ENCODE peak calls at places on chromosomes 1 and 21, in nine cellular contexts. F is GM06990, U is IMR-90, V is uterus, O is lower lobe of right lung, G is mesothelial cell of epicardium, H is mammary epithelial cell, C is nephron progenitor cell, J is breast epithelium. D is an unnamed sample.

GRCh38 chr1:22494144-22494543 is 42.5 kb downstream of the ZBTB40 start:
- DNase-seq in O (no peak), U (no peak), J (no peak), C (no peak), V (no peak), H (no peak), F (no peak), G (no peak), D (no peak)

GRCh38 chr1:30185809-30186208 is 537.6 kb downstream of the MATN1 start:
- DNase-seq in J (no peak), V (no peak), O (no peak), G (no peak), C (no peak), U (no peak), H (no peak), F (no peak), D (no peak)

GRCh38 chr1:111833334-111833733 is 77.6 kb downstream of the DDX20 start:
- DNase-seq in H (peak; percentile 4), J (no peak), V (no peak), O (no peak), U (peak; percentile 13), C (peak; percentile 52), F (no peak), G (no peak), D (no peak)

GRCh38 chr1:99641558-99641957 is 4.4 kb upstream of the PALMD start:
- DNase-seq in C (no peak), G (no peak), J (no peak), U (no peak), F (no peak), V (no peak), O (no peak), H (no peak), D (no peak)

GRCh38 chr1:91406773-91407389 is 2.2 kb upstream of the HFM1 start:
- DNase-seq in C (no peak), O (no peak), F (no peak), J (no peak), V (no peak), H (no peak), U (no peak), G (no peak), D (no peak)

GRCh38 chr1:24875976-24876609 is 54.0 kb downstream of the RUNX3 start:
- DNase-seq in F (no peak), J (no peak), G (no peak), U (no peak), H (no peak), C (no peak), O (peak; percentile 14), V (no peak), D (peak; percentile 8)

GRCh38 chr1:233665575-233666270 is 51.8 kb downstream of the KCNK1 start:
- DNase-seq in O (no peak), U (no peak), C (no peak), F (no peak), H (no peak), J (no peak), G (no peak), V (no peak), D (no peak)

GRCh38 chr1:56821462-56821797 is 2.2 kb upstream of the FYB2 start:
- DNase-seq in G (no peak), U (peak; percentile 50), H (no peak), V (no peak), O (no peak), J (no peak), F (no peak), C (no peak), D (no peak)

GRCh38 chr1:169059391-169059790 is 47.1 kb upstream of the ATP1B1 start:
- DNase-seq in G (no peak), O (no peak), U (no peak), J (no peak), F (no peak), C (no peak), V (no peak), H (no peak), D (no peak)

GRCh38 chr1:69246721-69247120 is 321.0 kb upstream of the LRRC7 start:
- DNase-seq in C (no peak), U (no peak), O (no peak), G (no peak), J (no peak), V (no peak), H (no peak), F (no peak), D (no peak)

GRCh38 chr1:23193391-23194118 is 23.7 kb downstream of the HTR1D start:
- DNase-seq in C (no peak), F (no peak), V (no peak), O (no peak), J (no peak), G (no peak), U (no peak), H (no peak), D (no peak)

GRCh38 chr1:234186037-234186688 is 187.1 kb upstream of the COA6 start:
- DNase-seq in C (no peak), V (no peak), H (peak; percentile 97), G (no peak), U (peak; percentile 42), J (no peak), F (no peak), O (no peak), D (no peak)

GRCh38 chr21:42583992-42584641 is 69.3 kb upstream of the PDE9A start:
- DNase-seq in U (no peak), G (no peak), F (no peak), O (no peak), H (no peak), C (no peak), J (no peak), V (no peak), D (no peak)

GRCh38 chr1:226737819-226738420 is 1.2 kb downstream of the ITPKB start:
- DNase-seq in O (peak; percentile 71), H (peak; percentile 61), J (peak; percentile 30), G (no peak), V (peak; percentile 64), U (peak; percentile 43), F (peak; percentile 67), C (peak; percentile 50), D (no peak)

GRCh38 chr1:110916669-110917306 is 43.8 kb downstream of the CD53 start:
- DNase-seq in H (peak; percentile 81), J (no peak), G (no peak), V (no peak), U (peak; percentile 19), C (no peak), F (no peak), O (no peak), D (no peak)

GRCh38 chr1:45117766-45118165 is 88.6 kb downstream of the ZSWIM5 start:
- DNase-seq in J (no peak), G (no peak), U (no peak), H (no peak), O (no peak), C (no peak), V (no peak), F (no peak), D (no peak)

GRCh38 chr1:15668089-15668754 is 15.9 kb upstream of the PLEKHM2 start:
- DNase-seq in J (no peak), C (no peak), V (no peak), F (no peak), U (peak; percentile 34), O (no peak), H (no peak), G (no peak), D (no peak)

GRCh38 chr1:18527514-18527913 is 46.8 kb downstream of the KLHDC7A start:
- DNase-seq in J (no peak), F (no peak), H (no peak), V (no peak), U (no peak), G (no peak), C (no peak), O (no peak), D (no peak)

GRCh38 chr1:116465845-116466685 is 93.0 kb downstream of the ATP1A1 start:
- DNase-seq in J (no peak), O (no peak), U (no peak), V (no peak), F (no peak), G (no peak), H (no peak), C (no peak), D (no peak)
- TF ChIP-seq CTCF in J (no peak), O (no peak), U (no peak), V (no peak), F (no peak), G (no peak), H (no peak), C (no peak), D (no peak)

GRCh38 chr1:43002766-43003165 is 44.1 kb upstream of the SLC2A1 start:
- DNase-seq in F (no peak), C (no peak), H (no peak), G (no peak), U (no peak), V (no peak), O (no peak), J (no peak), D (no peak)
- TF ChIP-seq CTCF in F (no peak), C (no peak), H (no peak), G (no peak), U (no peak), V (no peak), O (no peak), J (no peak), D (no peak)

GRCh38 chr1:54161495-54162168 is 8.8 kb upstream of the CDCP2 start:
- DNase-seq in F (no peak), O (no peak), G (no peak), C (no peak), U (no peak), J (no peak), H (no peak), V (no peak), D (no peak)
- TF ChIP-seq CTCF in F (no peak), O (no peak), G (no peak), C (no peak), U (no peak), J (no peak), H (no peak), V (no peak), D (no peak)

DNA sequence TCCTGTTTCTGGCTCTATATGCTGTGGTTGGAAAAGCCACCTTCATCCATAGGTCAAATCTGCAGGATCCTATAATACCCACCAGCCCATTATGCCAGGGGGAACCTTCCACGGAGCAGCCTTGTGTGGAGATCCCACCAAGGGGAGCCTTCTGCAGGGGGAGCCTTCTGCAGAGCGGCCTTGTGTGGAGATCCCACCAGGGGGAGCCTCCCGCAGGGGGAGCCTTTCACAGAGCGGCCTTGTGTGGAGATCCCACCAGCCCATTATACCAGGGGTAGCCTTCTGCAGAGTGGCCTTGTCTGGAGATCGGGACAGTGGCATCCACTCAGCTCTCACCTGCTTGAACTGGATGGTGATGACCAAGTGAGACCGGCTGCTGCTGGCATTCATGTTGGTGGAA is 85.3 kb downstream of the SCCPDH start:
- DNase-seq in F (no peak), O (no peak), U (no peak), G (no peak), H (no peak), C (no peak), J (no peak), V (no peak), D (no peak)
- TF ChIP-seq CTCF in F (peak; percentile 7), O (no peak), U (no peak), G (no peak), H (no peak), C (no peak), J (no peak), V (no peak), D (peak; percentile 19)

DNA sequence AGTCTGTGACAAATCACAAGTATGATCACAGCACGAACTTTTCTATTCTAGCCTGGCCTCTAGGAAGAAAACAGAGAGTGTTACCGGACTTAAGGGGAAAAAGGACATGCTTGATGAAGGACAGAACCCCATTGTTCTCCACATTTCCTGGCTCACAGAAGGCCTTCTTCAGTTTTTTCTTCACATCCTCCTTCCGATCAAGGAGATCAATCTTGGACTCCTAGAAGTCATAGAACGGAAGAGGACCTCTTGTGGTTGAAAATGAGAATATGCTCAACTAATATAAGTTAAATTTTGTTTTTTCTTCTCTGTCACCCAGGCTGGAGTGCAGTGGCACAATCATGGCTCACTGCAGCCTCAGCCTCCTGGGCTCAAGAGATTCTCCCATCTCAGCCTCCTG is 30.3 kb downstream of the YARS1 start:
- DNase-seq in F (no peak), H (no peak), V (no peak), C (no peak), O (no peak), U (no peak), J (no peak), G (no peak), D (no peak)
- TF ChIP-seq CTCF in F (peak; percentile 32), H (peak; percentile 9), V (peak; percentile 17), C (peak; percentile 23), O (peak; percentile 22), U (peak; percentile 33), J (peak; percentile 34), G (peak; percentile 44), D (peak; percentile 75)

D was measured in chondrocyte.